ENCODE peak calls at places on chromosomes 11 and 22, in nine cellular contexts. C is CD8-positive, alpha-beta T cell; M is stomach; Y is brain microvascular endothelial cell; K is GM23338; D is tibial artery; J is bronchial epithelial cell; W is aorta; V is H7. L is an unnamed sample.

GRCh38 chr22:49956914-49957825 is 3.4 kb upstream of the PIM3 start:
- DNase-seq in K (no peak), C (no peak), J (no peak), Y (no peak), W (peak; percentile 44), M (peak; percentile 24), V (no peak), D (no peak), L (no peak)

GRCh38 chr22:32579533-32580220 is 105.1 kb downstream of the FBXO7 start:
- DNase-seq in J (no peak), M (no peak), V (no peak), K (no peak), D (no peak), Y (peak; percentile 31), C (no peak), W (no peak), L (no peak)

GRCh38 chr11:45294499-45294898 is 8.4 kb upstream of the SYT13 start:
- DNase-seq in D (no peak), W (no peak), Y (no peak), V (no peak), J (no peak), M (no peak), C (no peak), K (no peak), L (no peak)

GRCh38 chr11:125123947-125124633 is 12.7 kb upstream of the TMEM218 start:
- DNase-seq in M (peak; percentile 74), W (peak; percentile 68), V (peak; percentile 70), D (peak; percentile 47), J (peak; percentile 52), K (peak; percentile 87), C (peak; percentile 33), Y (peak; percentile 35), L (peak; percentile 72)

GRCh38 chr11:108364159-108364558 is 103.2 kb downstream of the C11orf65 start:
- DNase-seq in W (no peak), K (no peak), C (no peak), D (no peak), J (no peak), V (no peak), Y (no peak), M (no peak), L (no peak)

GRCh38 chr11:79393362-79394043 is 47.3 kb downstream of the TENM4 start:
- DNase-seq in Y (no peak), J (no peak), D (no peak), M (no peak), W (no peak), K (peak; percentile 54), C (no peak), V (no peak), L (no peak)

GRCh38 chr22:40251106-40251505 is 73.4 kb downstream of the TNRC6B start:
- DNase-seq in D (no peak), W (no peak), J (peak; percentile 39), V (no peak), Y (no peak), K (no peak), M (no peak), C (no peak), L (no peak)

GRCh38 chr22:37274380-37274862 is 7.9 kb upstream of the CYTH4 start:
- DNase-seq in K (no peak), C (no peak), W (peak; percentile 90), M (peak; percentile 31), Y (no peak), J (no peak), D (peak; percentile 73), V (no peak), L (peak; percentile 25)

GRCh38 chr22:25911243-25911972 is 169.4 kb downstream of the MYO18B start:
- DNase-seq in K (no peak), C (no peak), W (no peak), D (no peak), M (no peak), Y (no peak), J (no peak), V (no peak), L (no peak)

GRCh38 chr11:16604784-16605439 is 133.5 kb upstream of the C11orf58 start:
- DNase-seq in D (peak; percentile 50), Y (peak; percentile 10), V (peak; percentile 79), K (peak; percentile 53), W (peak; percentile 55), M (peak; percentile 54), C (no peak), J (peak; percentile 21), L (peak; percentile 69)

GRCh38 chr22:28799834-28800307 is 498 bp downstream of the XBP1 start:
- DNase-seq in K (peak; percentile 60), C (peak; percentile 33), M (peak; percentile 72), V (no peak), D (peak; percentile 63), J (no peak), W (peak; percentile 79), Y (peak; percentile 24), L (peak; percentile 65)

GRCh38 chr11:33507967-33508366 is 192.7 kb downstream of the C11orf91 start:
- DNase-seq in J (peak; percentile 60), W (no peak), K (peak; percentile 77), C (no peak), D (no peak), Y (peak; percentile 43), V (peak; percentile 14), M (no peak), L (peak; percentile 36)

GRCh38 chr11:68998390-68998911 is 14.6 kb downstream of the MRGPRF start:
- DNase-seq in W (peak; percentile 44), C (no peak), M (no peak), Y (no peak), V (peak; percentile 55), K (no peak), D (no peak), J (no peak), L (no peak)

GRCh38 chr11:129917231-129917630 is 21.9 kb upstream of the NFRKB start:
- DNase-seq in D (no peak), Y (no peak), C (no peak), K (no peak), M (no peak), V (no peak), W (no peak), J (no peak), L (no peak)

GRCh38 chr11:64253481-64253880 is 2.2 kb downstream of the PLCB3 start:
- DNase-seq in V (no peak), C (no peak), W (peak; percentile 83), J (no peak), K (no peak), Y (no peak), D (peak; percentile 56), M (no peak), L (no peak)

GRCh38 chr11:130465259-130465658 is 16.8 kb downstream of the ADAMTS15 start:
- DNase-seq in Y (peak; percentile 15), V (no peak), M (no peak), K (no peak), C (no peak), J (no peak), D (no peak), W (no peak), L (no peak)

GRCh38 chr22:22761963-22762772 is 117.8 kb downstream of the GGTLC2 start:
- DNase-seq in C (no peak), K (no peak), D (no peak), V (no peak), Y (no peak), M (no peak), J (no peak), W (no peak), L (no peak)

GRCh38 chr22:50245214-50246072 is 620 bp upstream of the TUBGCP6 start:
- DNase-seq in W (no peak), V (no peak), C (no peak), Y (no peak), M (no peak), D (no peak), J (no peak), K (no peak), L (no peak)

GRCh38 chr22:50678218-50678650 is 5.6 kb downstream of the SHANK3 start:
- DNase-seq in M (peak; percentile 14), Y (no peak), V (no peak), J (no peak), K (no peak), C (no peak), D (no peak), W (no peak), L (no peak)

GRCh38 chr11:117876341-117877119 is at the start of gene FXYD6:
- DNase-seq in W (no peak), D (no peak), V (peak; percentile 96), M (no peak), J (no peak), Y (no peak), C (no peak), K (peak; percentile 83), L (peak; percentile 32)

GRCh38 chr11:763073-763463 is 14.2 kb downstream of the GATD1 start:
- DNase-seq in M (peak; percentile 64), D (no peak), W (no peak), K (peak; percentile 67), V (peak; percentile 97), Y (no peak), J (peak; percentile 46), C (no peak), L (no peak)

GRCh38 chr11:122155001-122155400 is 39.0 kb upstream of the BLID start:
- DNase-seq in K (no peak), W (no peak), Y (no peak), M (no peak), D (no peak), C (no peak), V (no peak), J (no peak), L (no peak)
- H3K4me3 ChIP-seq in K (no peak overlapping the region), W (no peak overlapping the region), Y (no peak overlapping the region), M (no peak overlapping the region), D (no peak overlapping the region), C (no peak overlapping the region), V (no peak overlapping the region), J (no peak overlapping the region), L (no peak overlapping the region)

DNA sequence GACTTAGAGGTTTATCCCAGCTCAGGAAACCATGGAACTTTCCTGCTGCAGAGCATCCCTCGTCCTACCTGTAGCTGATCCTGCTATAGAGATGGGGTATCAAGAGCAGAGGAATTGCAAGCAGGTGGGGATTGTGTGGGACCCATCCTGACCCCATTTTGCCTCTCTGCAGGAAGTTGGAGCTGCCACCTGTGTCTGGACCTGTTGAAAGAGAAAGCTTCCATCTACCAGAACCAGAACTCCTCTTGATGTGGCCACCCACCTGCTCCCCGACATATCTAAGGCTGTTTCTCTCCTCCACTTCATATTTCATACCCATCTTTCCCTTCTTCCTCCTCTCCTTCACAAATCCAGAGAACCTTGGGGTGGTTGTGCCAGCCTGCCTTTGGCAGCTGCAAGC is 3.0 kb upstream of the TIGD3 start:
- DNase-seq in J (no peak), M (no peak), V (no peak), W (no peak), D (no peak), C (no peak), Y (no peak), K (no peak), L (no peak)
- H3K36me3 ChIP-seq in J (peaks cover 18% of the 10 kb centered on the region), M (peaks cover 63% of the 10 kb centered on the region), V (peaks cover 27% of the 10 kb centered on the region), W (peaks cover 6% of the 10 kb centered on the region), D (peaks cover 55% of the 10 kb centered on the region), C (peaks cover 34% of the 10 kb centered on the region), Y (peaks cover 57% of the 10 kb centered on the region), K (peaks cover 40% of the 10 kb centered on the region), L (peaks cover 10% of the 10 kb centered on the region)

GRCh38 chr11:100442017-100442416 is 245.1 kb upstream of the ARHGAP42 start:
- DNase-seq in C (no peak), M (no peak), D (no peak), Y (no peak), V (no peak), K (no peak), W (no peak), J (peak; percentile 62), L (no peak)

GRCh38 chr11:100445231-100445735 is 241.8 kb upstream of the ARHGAP42 start:
- DNase-seq in Y (peak; percentile 9), C (no peak), D (no peak), K (peak; percentile 28), J (peak; percentile 43), W (no peak), V (peak; percentile 12), M (peak; percentile 62), L (peak; percentile 72)
- H3K4me3 ChIP-seq in Y (no peak overlapping the region), C (no peak overlapping the region), D (no peak overlapping the region), K (no peak overlapping the region), J (no peak overlapping the region), W (no peak overlapping the region), V (no peak overlapping the region), M (no peak overlapping the region), L (no peak overlapping the region)

GRCh38 chr11:65630215-65630614 is 7.7 kb upstream of the SIPA1 start:
- DNase-seq in C (no peak), V (no peak), D (no peak), Y (no peak), J (no peak), W (no peak), K (no peak), M (no peak), L (no peak)
- H3K36me3 ChIP-seq in C (peaks cover 56% of the 10 kb centered on the region), V (peaks cover 51% of the 10 kb centered on the region), D (peaks cover 73% of the 10 kb centered on the region), Y (peaks cover 74% of the 10 kb centered on the region), J (peaks cover 66% of the 10 kb centered on the region), W (no peaks in the 10 kb centered on the region), K (peaks cover 12% of the 10 kb centered on the region), M (peaks cover 99% of the 10 kb centered on the region), L (peaks cover 2% of the 10 kb centered on the region)

L was measured in body of pancreas.